ENCODE peak calls at places on chromosomes 6 and 20, in four cellular contexts. H, D, F and C are unnamed samples.

GRCh38 chr20:37315293-37316110 is 26.0 kb downstream of the MANBAL start:
- DNase-seq in H (peak; percentile 53), D (no peak), F (no peak), C (no peak)

GRCh38 chr6:136553166-136553787 is 3.1 kb upstream of the MAP7 start:
- DNase-seq in F (no peak), H (no peak), D (peak; percentile 64), C (no peak)

GRCh38 chr6:133512410-133513016 is 271.4 kb downstream of the EYA4 start:
- DNase-seq in D (peak; percentile 33), H (peak; percentile 49), F (peak; percentile 68), C (no peak)

GRCh38 chr20:61933951-61934715 is 131.5 kb downstream of the TAF4 start:
- DNase-seq in F (peak; percentile 66), H (no peak), D (no peak), C (no peak)

GRCh38 chr6:39330476-39330875 is 8.0 kb upstream of the KCNK16 start:
- DNase-seq in F (no peak), H (no peak), D (no peak), C (no peak)

GRCh38 chr6:158969148-158969547 is 30.9 kb downstream of the RSPH3 start:
- DNase-seq in D (no peak), F (no peak), H (no peak), C (no peak)

GRCh38 chr20:47800619-47801018 is 15.3 kb upstream of the SULF2 start:
- DNase-seq in H (no peak), D (no peak), F (no peak), C (no peak)

GRCh38 chr20:25281541-25281991 is 33.7 kb downstream of the PYGB start:
- DNase-seq in F (no peak), D (no peak), H (no peak), C (no peak)

GRCh38 chr6:168171673-168172352 is 92.8 kb upstream of the FRMD1 start:
- DNase-seq in F (no peak), H (no peak), D (peak; percentile 85), C (no peak)

GRCh38 chr6:140076078-140076477 is 701.6 kb upstream of the CITED2 start:
- DNase-seq in F (no peak), D (no peak), H (no peak), C (no peak)

GRCh38 chr6:4451101-4451500 is 315.7 kb upstream of the ECI2 start:
- DNase-seq in F (no peak), H (no peak), D (no peak), C (no peak)

GRCh38 chr6:75275067-75275466 is 9.5 kb downstream of the TMEM30A start:
- DNase-seq in F (no peak), H (peak; percentile 19), D (no peak), C (no peak)

GRCh38 chr6:76578746-76579145 is 506.3 kb upstream of the IMPG1 start:
- DNase-seq in H (no peak), D (no peak), F (no peak), C (no peak)

DNA sequence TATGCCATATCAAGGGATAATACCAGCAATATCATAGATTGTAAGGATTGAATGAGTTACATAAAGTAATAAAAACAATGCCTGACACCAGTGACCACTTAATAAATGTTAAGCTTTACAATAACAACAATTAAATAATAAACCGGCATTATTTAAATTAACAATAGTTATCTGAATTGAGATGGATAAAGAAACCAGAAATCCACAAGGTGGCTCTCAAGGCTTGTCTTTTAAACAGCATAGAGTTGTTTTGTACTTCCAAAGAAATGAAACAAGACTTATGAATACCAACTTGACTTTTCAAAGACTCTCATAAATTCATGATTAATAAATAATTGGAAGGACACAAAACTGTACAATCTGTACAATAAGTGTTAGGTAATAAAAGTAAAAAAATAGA is 203.1 kb downstream of the ASCC3 start:
- DNase-seq in D (no peak), H (no peak), F (no peak), C (no peak)
- TF ChIP-seq CTCF in D (no peak), H (no peak), F (no peak), C (peak; percentile 14)

DNA sequence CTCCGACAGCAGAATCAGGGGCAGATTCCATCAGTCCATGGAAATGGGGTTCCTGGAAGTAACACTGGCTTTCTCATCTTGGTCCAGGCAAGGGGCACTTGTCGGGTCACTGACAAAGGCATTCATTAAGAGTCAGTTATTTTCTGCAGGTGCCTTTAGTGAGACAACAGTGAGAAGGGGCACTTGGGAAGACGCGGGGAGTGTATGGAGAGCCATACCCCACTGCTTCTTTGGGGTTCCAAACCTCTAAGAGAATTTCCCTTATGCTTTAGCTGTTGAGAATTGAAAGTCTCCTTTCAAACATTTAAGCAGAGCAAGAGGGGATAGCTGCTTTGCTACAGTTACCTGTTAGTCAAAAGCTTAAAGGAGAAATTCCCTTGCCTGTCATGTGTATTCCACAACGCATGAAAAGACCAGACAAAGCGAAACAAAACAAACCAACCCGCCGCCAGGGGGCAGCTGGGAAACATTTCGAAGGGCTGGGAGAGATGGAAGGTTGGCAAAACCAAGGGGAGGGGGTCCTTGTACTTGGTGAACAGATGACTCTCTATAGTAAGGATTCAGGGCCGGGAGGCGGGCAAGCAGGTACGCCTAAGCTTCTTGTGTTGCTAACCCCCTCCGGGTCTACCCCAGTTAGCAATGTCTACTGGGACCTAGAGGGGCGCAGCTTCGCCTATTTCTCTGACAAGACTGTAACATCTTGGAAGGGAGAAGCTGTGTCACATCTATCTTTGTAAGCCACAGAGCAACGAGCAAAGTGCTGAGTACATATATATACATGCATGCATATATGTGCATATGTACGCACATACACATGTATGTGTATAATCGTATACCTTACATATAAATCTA is 474.9 kb upstream of the AGPAT4 start:
- DNase-seq in D (peak; percentile 34), H (no peak), F (peak; percentile 94), C (no peak)
- TF ChIP-seq CTCF in D (no peak), H (peak; percentile 60), F (peak; percentile 81), C (peak; percentile 78)

GRCh38 chr6:92159046-92159445 is 1260.3 kb downstream of the EPHA7 start:
- DNase-seq in F (no peak), H (no peak), D (no peak), C (no peak)
- TF ChIP-seq CTCF in F (no peak), H (no peak), D (no peak), C (no peak)

DNA sequence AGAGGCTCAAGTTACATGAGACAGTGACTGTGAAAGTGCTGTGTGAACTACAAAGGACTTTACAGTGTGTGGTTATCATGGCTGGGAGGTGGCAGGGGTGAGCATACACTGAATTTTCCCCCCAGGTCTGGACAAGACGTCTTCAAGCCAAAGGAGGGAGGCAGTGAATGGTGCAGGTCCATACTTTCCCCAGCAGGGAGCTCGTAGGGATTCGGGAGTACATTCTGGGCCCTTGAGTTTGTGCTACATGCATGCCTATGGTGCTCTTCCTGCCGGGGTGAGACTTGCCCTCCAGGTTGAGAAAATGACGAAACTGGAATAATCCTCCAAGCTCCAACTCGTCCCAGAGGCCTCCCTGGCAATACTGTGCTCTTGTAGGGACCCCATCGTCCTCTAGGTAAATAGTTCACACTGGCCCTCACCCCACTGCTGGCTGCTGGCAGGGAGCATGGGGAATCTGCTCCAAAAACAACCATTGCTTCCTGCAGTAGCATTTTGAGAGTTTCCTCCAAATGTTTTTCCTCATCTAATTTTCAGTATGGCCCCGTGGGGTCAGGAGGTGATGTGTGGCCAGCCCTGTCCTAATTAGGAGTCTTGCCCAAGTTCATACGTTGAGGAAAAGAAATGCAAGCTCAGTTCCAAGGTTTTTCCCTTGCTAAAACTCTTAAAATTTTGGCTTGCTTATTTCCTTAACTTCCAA is 57.6 kb downstream of the ZNF831 start:
- DNase-seq in F (no peak), H (no peak), D (no peak), C (no peak)
- TF ChIP-seq CTCF in F (peak; percentile 39), H (no peak), D (no peak), C (no peak)

DNA sequence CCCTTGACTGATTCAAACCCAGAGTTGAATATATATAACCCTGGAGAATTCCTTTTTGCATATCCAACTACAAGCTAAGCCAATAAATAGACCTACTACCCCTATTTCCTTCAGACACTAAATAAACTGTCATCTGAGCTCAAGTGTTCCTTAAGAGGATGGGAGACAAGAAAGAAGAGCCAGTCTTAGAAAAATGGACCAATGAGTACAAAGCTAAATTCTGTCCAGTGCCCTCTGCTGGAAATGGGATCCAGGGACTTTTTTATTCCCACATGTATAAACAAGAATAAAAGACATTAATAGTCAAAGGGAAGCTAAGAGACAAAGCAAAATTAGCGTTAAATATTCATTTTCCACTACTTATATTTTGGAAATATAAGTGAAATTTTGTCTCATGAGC is 4.8 kb downstream of the PPP1R10 start:
- DNase-seq in D (no peak), F (no peak), H (no peak), C (no peak)
- TF ChIP-seq CTCF in D (no peak), F (no peak), H (peak; percentile 44), C (peak; percentile 51)

GRCh38 chr6:108968325-108968724 is 120.1 kb downstream of the ARMC2 start:
- DNase-seq in H (no peak), F (no peak), D (no peak), C (no peak)
- TF ChIP-seq CTCF in H (no peak), F (peak; percentile 64), D (no peak), C (no peak)